ENCODE peak calls at places on chromosomes 12 and 14, in seven cellular contexts. U is MM.1S, E is PC-9, A is neural progenitor cell, C is fibroblast of lung, N is astrocyte, Z is keratinocyte. R is an unnamed sample.

GRCh38 chr14:83172363-83172762 is 1638.7 kb upstream of the SEL1L start:
- DNase-seq in U (no peak), E (no peak), A (no peak), C (peak; percentile 39), N (peak; percentile 36), Z (no peak), R (no peak)

GRCh38 chr14:68195126-68195525 is 375.5 kb downstream of the RAD51B start:
- DNase-seq in U (no peak), E (no peak), A (no peak), C (no peak), N (no peak), Z (no peak), R (no peak)

GRCh38 chr14:99674064-99674650 is 9.9 kb upstream of the CYP46A1 start:
- DNase-seq in U (no peak), E (no peak), A (no peak), C (no peak), N (no peak), Z (no peak), R (no peak)

GRCh38 chr12:18221726-18222125 is 39.6 kb upstream of the PIK3C2G start:
- DNase-seq in U (peak; percentile 24), E (no peak), A (no peak), C (no peak), N (no peak), Z (no peak), R (no peak)

GRCh38 chr14:95361373-95362179 is 41.9 kb upstream of the CLMN start:
- DNase-seq in U (peak; percentile 7), E (no peak), A (peak; percentile 60), C (no peak), N (no peak), Z (peak; percentile 25), R (peak; percentile 24)

GRCh38 chr14:89246290-89246689 is 170.7 kb downstream of the FOXN3 start:
- DNase-seq in U (no peak), E (no peak), A (no peak), C (no peak), N (no peak), Z (no peak), R (no peak)

GRCh38 chr12:63052696-63053095 is 98.3 kb downstream of the AVPR1A start:
- DNase-seq in U (no peak), E (no peak), A (no peak), C (no peak), N (no peak), Z (no peak), R (no peak)

GRCh38 chr12:49673446-49674317 is 33.5 kb downstream of the FMNL3 start:
- DNase-seq in U (no peak), E (no peak), A (peak; percentile 93), C (peak; percentile 97), N (peak; percentile 94), Z (no peak), R (no peak)

GRCh38 chr12:97292588-97292987 is 170.0 kb upstream of the RMST start:
- DNase-seq in U (no peak), E (no peak), A (no peak), C (no peak), N (no peak), Z (no peak), R (no peak)

GRCh38 chr12:27382126-27382795 is 49.6 kb downstream of the BMAL2 start:
- DNase-seq in U (no peak), E (no peak), A (no peak), C (peak; percentile 9), N (no peak), Z (no peak), R (no peak)

GRCh38 chr12:89454080-89454848 is 70.3 kb downstream of the GALNT4 start:
- DNase-seq in U (no peak), E (no peak), A (peak; percentile 15), C (no peak), N (no peak), Z (no peak), R (no peak)

GRCh38 chr12:105100207-105100985 is 7.1 kb upstream of the WASHC4 start:
- DNase-seq in U (no peak), E (peak; percentile 62), A (no peak), C (peak; percentile 67), N (peak; percentile 55), Z (no peak), R (peak; percentile 37)

GRCh38 chr12:24974216-24974615 is 25.3 kb upstream of the BCAT1 start:
- DNase-seq in U (no peak), E (no peak), A (no peak), C (no peak), N (no peak), Z (no peak), R (no peak)

GRCh38 chr12:100904270-100904669 is 109.7 kb downstream of the ANO4 start:
- DNase-seq in U (no peak), E (no peak), A (no peak), C (no peak), N (no peak), Z (no peak), R (no peak)

GRCh38 chr12:104303538-104304151 is at the start of gene EID3:
- DNase-seq in U (no peak), E (peak; percentile 71), A (peak; percentile 84), C (peak; percentile 81), N (peak; percentile 67), Z (no peak), R (no peak)

GRCh38 chr14:32468955-32469354 is 139.9 kb downstream of the AKAP6 start:
- DNase-seq in U (no peak), E (peak; percentile 79), A (no peak), C (peak; percentile 76), N (peak; percentile 71), Z (no peak), R (no peak)

GRCh38 chr12:57128519-57129247 is 400 bp downstream of the LRP1 start:
- DNase-seq in U (no peak), E (no peak), A (peak; percentile 73), C (no peak), N (no peak), Z (no peak), R (no peak)

GRCh38 chr14:36238666-36239363 is 62.3 kb upstream of the PTCSC3 start:
- DNase-seq in U (no peak), E (no peak), A (no peak), C (peak; percentile 88), N (peak; percentile 85), Z (peak; percentile 76), R (no peak)

GRCh38 chr14:55129428-55130193 is 559 bp downstream of the LGALS3 start:
- DNase-seq in U (peak; percentile 7), E (peak; percentile 53), A (peak; percentile 53), C (peak; percentile 71), N (peak; percentile 58), Z (no peak), R (no peak)

DNA sequence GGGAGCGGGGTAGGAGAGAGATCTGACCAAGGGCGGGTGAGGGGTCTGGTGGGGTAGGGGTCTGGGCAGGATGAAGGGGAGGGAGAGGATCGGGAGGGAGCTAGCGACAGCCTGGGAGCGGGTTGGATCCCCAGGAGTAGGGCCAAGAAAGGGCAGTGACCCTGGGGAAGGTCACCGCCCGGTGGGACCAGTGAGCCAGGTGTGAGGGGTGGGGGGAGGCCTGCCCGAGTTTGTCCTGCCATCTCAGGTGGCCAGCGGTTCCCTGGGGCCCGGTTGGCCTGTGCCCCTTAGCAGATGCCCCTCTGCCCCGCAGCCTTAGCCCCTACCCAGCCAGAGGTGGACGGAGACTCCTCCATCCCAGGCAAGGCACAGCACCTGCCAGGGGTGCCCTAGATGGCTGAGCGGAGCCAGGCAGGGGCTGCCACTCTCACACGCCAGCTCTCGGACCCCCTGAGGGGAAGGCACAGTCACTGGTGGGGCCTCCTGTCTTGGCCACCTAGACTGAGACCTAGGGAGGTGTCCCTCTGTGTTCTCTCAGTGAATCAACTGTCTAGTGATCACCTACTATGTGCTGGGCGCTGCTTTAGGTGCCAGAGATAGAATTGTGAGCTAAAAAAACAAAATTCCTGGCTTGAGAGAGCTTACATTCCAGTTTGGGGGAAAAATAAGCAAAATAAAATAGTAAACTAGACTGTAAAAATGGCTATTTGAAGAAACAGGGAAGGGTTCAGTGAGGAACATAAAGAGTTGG is 631 bp upstream of the TTC7B start:
- DNase-seq in U (no peak), E (no peak), A (no peak), C (no peak), N (no peak), Z (no peak), R (no peak)
- H2AFZ ChIP-seq in U (no peak overlapping the region), E (no peak overlapping the region), A (no peak overlapping the region), C (no peak overlapping the region), N (no peak overlapping the region), Z (no peak overlapping the region), R (no peak overlapping the region)

GRCh38 chr12:96233941-96234461 is 39.8 kb downstream of the ELK3 start:
- DNase-seq in U (no peak), E (no peak), A (no peak), C (peak; percentile 97), N (peak; percentile 97), Z (no peak), R (no peak)
- H4K20me1 ChIP-seq in U (peaks cover 13% of the 10 kb centered on the region), E (peaks cover 50% of the 10 kb centered on the region), A (no peaks in the 10 kb centered on the region), C (no peaks in the 10 kb centered on the region), N (peaks cover 91% of the 10 kb centered on the region), Z (peaks cover 10% of the 10 kb centered on the region), R (no peaks in the 10 kb centered on the region)

GRCh38 chr14:24327303-24327702 is 7.6 kb downstream of the ADCY4 start:
- DNase-seq in U (no peak), E (no peak), A (no peak), C (no peak), N (no peak), Z (no peak), R (no peak)
- H2AFZ ChIP-seq in U (no peak overlapping the region), E (no peak overlapping the region), A (no peak overlapping the region), C (no peak overlapping the region), N (no peak overlapping the region), Z (no peak overlapping the region), R (no peak overlapping the region)

GRCh38 chr12:120862664-120863063 is 41.5 kb downstream of the SPPL3 start:
- DNase-seq in U (no peak), E (no peak), A (no peak), C (no peak), N (no peak), Z (no peak), R (no peak)
- H4K20me1 ChIP-seq in U (no peaks in the 10 kb centered on the region), E (peaks cover 22% of the 10 kb centered on the region), A (peaks cover 2% of the 10 kb centered on the region), C (no peaks in the 10 kb centered on the region), N (peaks cover 44% of the 10 kb centered on the region), Z (no peaks in the 10 kb centered on the region), R (no peaks in the 10 kb centered on the region)

GRCh38 chr14:84575681-84576080 is 954.3 kb upstream of the FLRT2 start:
- DNase-seq in U (no peak), E (no peak), A (no peak), C (no peak), N (no peak), Z (no peak), R (no peak)
- H2AFZ ChIP-seq in U (no peak overlapping the region), E (no peak overlapping the region), A (no peak overlapping the region), C (no peak overlapping the region), N (no peak overlapping the region), Z (no peak overlapping the region), R (no peak overlapping the region)

R was measured in HCT116.